ENCODE peak calls at places on chromosome 11, in five cellular contexts. P is heart left ventricle, A is A549, B is uterus, V is ovary. U is an unnamed sample.
A peak's percentile ranks its signal among the peaks of the same experiment; 100 is the strongest.

GRCh38 chr11:115226556-115226955 is 277.7 kb downstream of the CADM1 start:
- DNase-seq in P (no peak), A (peak; percentile 14), B (no peak), V (no peak), U (no peak)

GRCh38 chr11:61955416-61956135 is 5.4 kb downstream of the BEST1 start:
- DNase-seq in P (peak; percentile 52), A (no peak), B (peak; percentile 53), V (peak; percentile 62), U (no peak)

GRCh38 chr11:112453601-112454577 is 193.2 kb upstream of the PLET1 start:
- DNase-seq in P (peak; percentile 51), A (peak; percentile 25), B (no peak), V (no peak), U (no peak)

GRCh38 chr11:94840209-94840608 is 72.1 kb downstream of the AMOTL1 start:
- DNase-seq in P (no peak), A (no peak), B (no peak), V (no peak), U (no peak)

GRCh38 chr11:23284626-23285025 is 424.4 kb upstream of the CCDC179 start:
- DNase-seq in P (no peak), A (no peak), B (no peak), V (no peak), U (no peak)

GRCh38 chr11:111452146-111452545 is 60.0 kb downstream of the BTG4 start:
- DNase-seq in P (no peak), A (no peak), B (no peak), V (no peak), U (no peak)

GRCh38 chr11:96228472-96228871 is 114.5 kb downstream of the MAML2 start:
- DNase-seq in P (peak; percentile 79), A (no peak), B (peak; percentile 80), V (peak; percentile 82), U (no peak)

GRCh38 chr11:16790484-16791240 is 52.2 kb downstream of the C11orf58 start:
- DNase-seq in P (no peak), A (no peak), B (no peak), V (no peak), U (no peak)

GRCh38 chr11:75279273-75279672 is 38.7 kb downstream of the TPBGL start:
- DNase-seq in P (peak; percentile 10), A (no peak), B (no peak), V (no peak), U (no peak)

GRCh38 chr11:58923300-58923788 is 15.9 kb upstream of the GLYATL1 start:
- DNase-seq in P (no peak), A (no peak), B (no peak), V (no peak), U (no peak)

GRCh38 chr11:1391165-1392010 is 1.7 kb downstream of the BRSK2 start:
- DNase-seq in P (no peak), A (no peak), B (no peak), V (no peak), U (no peak)

GRCh38 chr11:19666951-19667350 is 45.7 kb upstream of the NAV2 start:
- DNase-seq in P (no peak), A (no peak), B (no peak), V (no peak), U (no peak)

GRCh38 chr11:64225608-64226506 is at the start of the genes NUDT22 and TRPT1:
- DNase-seq in P (peak; percentile 96), A (peak; percentile 90), B (peak; percentile 90), V (peak; percentile 90), U (no peak)

GRCh38 chr11:66221726-66222236 is 46.7 kb upstream of the RAB1B start:
- DNase-seq in P (no peak), A (no peak), B (peak; percentile 13), V (no peak), U (no peak)

GRCh38 chr11:9273430-9274336 is 8.5 kb upstream of the DENND5A start:
- DNase-seq in P (no peak), A (no peak), B (no peak), V (no peak), U (no peak)

GRCh38 chr11:48006301-48006992 is 26.1 kb downstream of the PTPRJ start:
- DNase-seq in P (no peak), A (no peak), B (peak; percentile 17), V (no peak), U (no peak)

GRCh38 chr11:6927030-6927617 is 898 bp downstream of the ZNF215 start:
- DNase-seq in P (no peak), A (no peak), B (no peak), V (no peak), U (no peak)

GRCh38 chr11:61627831-61628753 is 47.2 kb upstream of the SYT7 start:
- DNase-seq in P (peak; percentile 75), A (peak; percentile 67), B (peak; percentile 69), V (peak; percentile 56), U (no peak)

GRCh38 chr11:67534070-67534679 is 10.9 kb upstream of the CABP2 start:
- DNase-seq in P (no peak), A (no peak), B (no peak), V (no peak), U (no peak)

DNA sequence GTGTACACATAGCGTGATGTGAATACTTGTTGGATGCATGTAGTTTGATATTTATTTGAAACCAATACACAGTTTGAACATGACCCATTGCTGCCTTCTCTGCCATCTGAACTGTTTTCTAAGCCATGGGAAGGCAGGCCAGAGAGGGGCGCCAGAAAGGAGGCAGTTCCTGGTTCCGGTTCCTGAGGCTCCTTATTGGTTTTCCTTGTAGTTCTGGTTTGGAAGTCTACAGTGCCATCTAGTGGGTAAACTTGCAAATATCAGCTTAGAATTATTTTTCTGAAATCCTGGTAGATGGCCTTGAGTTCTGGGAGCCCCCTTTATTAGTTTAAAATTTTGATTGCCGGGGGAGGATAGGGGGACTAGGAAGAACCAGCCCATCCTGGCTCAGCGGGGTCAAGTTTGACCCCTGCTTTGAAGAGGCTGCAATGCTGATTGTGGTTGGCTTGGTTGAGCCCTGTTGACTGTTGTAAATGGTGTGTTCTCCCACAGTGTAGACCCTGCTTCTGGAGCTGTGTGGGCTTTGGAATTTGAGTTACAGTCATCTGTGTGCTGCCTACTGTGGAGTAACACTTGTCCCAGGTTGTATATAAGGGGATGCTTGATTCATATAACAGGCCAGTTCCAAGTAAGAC is 48.4 kb downstream of the GRAMD1B start:
- DNase-seq in P (peak; percentile 47), A (peak; percentile 71), B (peak; percentile 25), V (peak; percentile 53), U (no peak)
- TF ChIP-seq CTCF in P (peak; percentile 73), A (peak; percentile 69), B (peak; percentile 74), V (peak; percentile 44), U (peak; percentile 68)

GRCh38 chr11:83282084-83282716 is 4.0 kb downstream of the CCDC90B start:
- DNase-seq in P (no peak), A (no peak), B (no peak), V (no peak), U (no peak)

GRCh38 chr11:83285131-83285770 is 916 bp downstream of the CCDC90B start:
- DNase-seq in P (no peak), A (no peak), B (no peak), V (no peak), U (no peak)

GRCh38 chr11:83284501-83285051 is 1.6 kb downstream of the CCDC90B start:
- DNase-seq in P (no peak), A (no peak), B (no peak), V (no peak), U (no peak)

GRCh38 chr11:83287631-83288030 is 1.5 kb upstream of the CCDC90B start:
- DNase-seq in P (no peak), A (no peak), B (no peak), V (no peak), U (no peak)

GRCh38 chr11:83285771-83286528 is at the start of gene CCDC90B:
- DNase-seq in P (peak; percentile 97), A (peak; percentile 97), B (peak; percentile 96), V (peak; percentile 93), U (peak; percentile 87)
- TF ChIP-seq POLR2A in P (peak; percentile 84), A (peak; percentile 85), B (peak; percentile 85), V (peak; percentile 93), U (no peak)

GRCh38 chr11:44734982-44735381 is 8.2 kb downstream of the TSPAN18 start:
- DNase-seq in P (no peak), A (no peak), B (no peak), V (no peak), U (no peak)

GRCh38 chr11:44730775-44731174 is 4.0 kb downstream of the TSPAN18 start:
- DNase-seq in P (no peak), A (no peak), B (no peak), V (no peak), U (no peak)

GRCh38 chr11:44731685-44732411 is 5.1 kb downstream of the TSPAN18 start:
- DNase-seq in P (no peak), A (no peak), B (no peak), V (no peak), U (no peak)

GRCh38 chr11:44733877-44734276 is 7.1 kb downstream of the TSPAN18 start:
- DNase-seq in P (peak; percentile 55), A (no peak), B (no peak), V (no peak), U (no peak)

DNA sequence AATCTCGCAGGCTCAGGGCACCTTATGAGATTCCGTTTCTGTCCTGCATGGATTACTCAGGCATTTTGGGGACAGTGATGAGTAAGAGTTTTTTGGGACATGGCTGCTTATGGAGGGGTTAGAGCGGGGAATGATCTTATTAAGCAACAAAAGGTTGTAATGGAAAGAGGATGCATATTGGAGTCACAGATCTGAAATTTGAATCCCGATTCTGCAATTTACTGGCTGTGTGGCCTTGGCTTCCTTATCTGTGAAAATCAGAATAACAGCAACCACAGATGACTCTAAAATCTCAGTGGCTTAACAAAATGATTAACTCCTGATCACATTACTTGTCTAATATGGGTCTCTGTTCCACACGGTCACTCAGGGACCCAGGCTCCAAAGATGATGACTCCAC is 5.8 kb downstream of the TSPAN18 start:
- DNase-seq in P (no peak), A (no peak), B (no peak), V (no peak), U (no peak)
- H3K4me1 ChIP-seq in P (peaks cover 61% of the 10 kb centered on the region), A (peaks cover 7% of the 10 kb centered on the region), B (no peaks in the 10 kb centered on the region), V (peaks cover 2% of the 10 kb centered on the region), U (peaks cover 54% of the 10 kb centered on the region)

GRCh38 chr11:120834686-120835225 is 189.1 kb upstream of the TBCEL start:
- DNase-seq in P (no peak), A (no peak), B (no peak), V (no peak), U (no peak)

GRCh38 chr11:120832609-120833221 is 191.2 kb upstream of the TBCEL start:
- DNase-seq in P (no peak), A (no peak), B (no peak), V (no peak), U (no peak)

GRCh38 chr11:120839846-120840402 is 184.0 kb upstream of the TBCEL start:
- DNase-seq in P (no peak), A (no peak), B (no peak), V (no peak), U (no peak)

GRCh38 chr11:120839201-120839600 is 184.7 kb upstream of the TBCEL start:
- DNase-seq in P (no peak), A (no peak), B (no peak), V (no peak), U (no peak)

DNA sequence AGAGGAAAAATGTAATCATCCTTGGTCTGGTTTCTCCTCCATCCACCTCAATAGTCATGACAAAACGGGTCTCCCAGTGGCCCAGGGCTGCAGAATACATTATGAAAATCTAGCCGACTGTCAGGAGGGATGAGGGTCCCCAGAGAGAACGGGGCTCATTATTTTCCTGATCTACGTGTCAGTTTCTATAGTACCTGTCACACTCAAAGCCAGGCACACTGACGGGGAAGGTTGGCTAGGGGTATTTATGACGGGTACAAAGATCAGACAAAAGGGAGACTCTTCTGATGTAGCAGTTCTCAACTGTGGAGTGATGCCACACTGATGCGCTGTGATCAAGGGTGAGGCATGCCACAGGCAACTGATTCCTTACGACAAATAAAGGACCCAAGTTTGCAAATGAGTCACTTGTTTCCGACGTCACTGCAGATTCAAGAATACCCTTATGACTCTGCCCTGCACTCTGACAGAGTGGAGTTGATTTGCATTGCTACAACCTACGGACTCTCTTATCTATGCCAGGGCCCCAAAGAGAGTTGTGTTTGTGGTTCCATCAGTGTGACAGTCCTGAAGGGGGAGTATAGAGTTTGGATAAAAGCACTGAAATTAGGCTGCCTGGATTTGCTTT is 188.2 kb upstream of the TBCEL start:
- DNase-seq in P (no peak), A (no peak), B (no peak), V (no peak), U (no peak)
- TF ChIP-seq CTCF in P (no peak), A (no peak), B (no peak), V (no peak), U (no peak)

U was measured in esophagus squamous epithelium.